ENCODE peak calls at places on chromosomes 1 and 21, in five cellular contexts. I, F, D, M and Y are unnamed samples.
A peak's percentile ranks its signal among the peaks of the same experiment; 100 is the strongest.

GRCh38 chr1:20551945-20552727 is at the start of gene FAM43B:
- DNase-seq in D (no peak), F (peak; percentile 86), M (peak; percentile 27), I (no peak), Y (no peak)

GRCh38 chr1:170339565-170339964 is 192.4 kb upstream of the GORAB start:
- DNase-seq in F (no peak), M (no peak), D (no peak), I (no peak), Y (no peak)

GRCh38 chr1:30758785-30759380 is 1.3 kb upstream of the LAPTM5 start:
- DNase-seq in I (no peak), M (no peak), F (no peak), D (peak; percentile 11), Y (no peak)

GRCh38 chr1:63915121-63915520 is 141.3 kb downstream of the ROR1 start:
- DNase-seq in D (no peak), M (no peak), F (no peak), I (no peak), Y (no peak)

GRCh38 chr1:23366146-23366545 is 3.5 kb downstream of the ZNF436 start:
- DNase-seq in D (no peak), M (no peak), I (no peak), F (no peak), Y (no peak)

GRCh38 chr21:41583274-41583790 is 75.4 kb upstream of the TMPRSS2 start:
- DNase-seq in M (no peak), I (no peak), F (no peak), D (no peak), Y (no peak)

GRCh38 chr1:245837741-245838140 is 669.3 kb downstream of the SMYD3 start:
- DNase-seq in I (no peak), M (no peak), F (no peak), D (no peak), Y (no peak)

GRCh38 chr21:27397578-27397977 is 430.7 kb upstream of the ADAMTS5 start:
- DNase-seq in I (no peak), D (no peak), M (no peak), F (no peak), Y (no peak)

GRCh38 chr1:26225033-26225831 is 8.8 kb upstream of the CEP85 start:
- DNase-seq in F (peak; percentile 85), M (peak; percentile 24), D (no peak), I (peak; percentile 23), Y (peak; percentile 12)

GRCh38 chr1:167797005-167797404 is 75.2 kb downstream of the MPZL1 start:
- DNase-seq in D (no peak), M (peak; percentile 85), F (peak; percentile 81), I (no peak), Y (no peak)

GRCh38 chr1:223216074-223216473 is 73.0 kb upstream of the TLR5 start:
- DNase-seq in F (peak; percentile 60), M (no peak), I (no peak), D (no peak), Y (no peak)

GRCh38 chr1:65793359-65793732 is 651 bp downstream of the PDE4B start:
- DNase-seq in D (peak; percentile 39), M (no peak), I (no peak), F (no peak), Y (no peak)

GRCh38 chr1:230515451-230516145 is 89.5 kb upstream of the PGBD5 start:
- DNase-seq in M (no peak), F (no peak), I (no peak), D (no peak), Y (no peak)

GRCh38 chr1:172135076-172135672 is 285.3 kb upstream of the C1orf105 start:
- DNase-seq in I (no peak), M (no peak), D (peak; percentile 3), F (no peak), Y (no peak)

GRCh38 chr21:42063578-42064521 is 7.3 kb upstream of the UMODL1 start:
- DNase-seq in D (peak; percentile 5), M (no peak), I (peak; percentile 26), F (no peak), Y (peak; percentile 12)

GRCh38 chr1:28510350-28511223 is 4.7 kb downstream of the RCC1 start:
- DNase-seq in F (no peak), I (no peak), M (no peak), D (peak; percentile 10), Y (no peak)

GRCh38 chr1:112731451-112731850 is 16.3 kb upstream of the PPM1J start:
- DNase-seq in M (no peak), D (no peak), I (no peak), F (no peak), Y (no peak)

GRCh38 chr1:41622859-41623732 is 138.6 kb upstream of the EDN2 start:
- DNase-seq in F (no peak), M (no peak), D (no peak), I (no peak), Y (no peak)

GRCh38 chr1:117013310-117013850 is 11.8 kb downstream of the CD101 start:
- DNase-seq in F (no peak), I (no peak), D (no peak), M (no peak), Y (no peak)

GRCh38 chr1:172561252-172561651 is 28.3 kb downstream of the SUCO start:
- DNase-seq in I (no peak), F (no peak), M (no peak), D (no peak), Y (no peak)

GRCh38 chr1:159892944-159893343 is 7.0 kb downstream of the CFAP45 start:
- DNase-seq in I (no peak), D (peak; percentile 13), M (no peak), F (no peak), Y (no peak)

GRCh38 chr1:91693542-91693941 is 192.4 kb downstream of the TGFBR3 start:
- DNase-seq in M (no peak), F (no peak), I (no peak), D (no peak), Y (no peak)

GRCh38 chr1:1419812-1420653 is 1.0 kb downstream of the ANKRD65 start:
- DNase-seq in M (no peak), I (no peak), F (no peak), D (peak; percentile 13), Y (no peak)

GRCh38 chr1:57464756-57465155 is 40.9 kb upstream of the DAB1 start:
- DNase-seq in F (no peak), M (no peak), D (peak; percentile 7), I (no peak), Y (no peak)

GRCh38 chr1:59008599-59009347 is 224.9 kb upstream of the JUN start:
- DNase-seq in I (no peak), M (no peak), D (no peak), F (no peak), Y (no peak)

GRCh38 chr1:171173069-171173468 is 12.0 kb upstream of the FMO2 start:
- DNase-seq in F (no peak), I (no peak), D (no peak), M (no peak), Y (no peak)

GRCh38 chr1:154420172-154420571 is 15.0 kb downstream of the IL6R start:
- DNase-seq in M (peak; percentile 93), F (peak; percentile 92), D (no peak), I (peak; percentile 32), Y (no peak)

GRCh38 chr21:17585875-17586450 is 26.7 kb downstream of the BTG3 start:
- DNase-seq in M (no peak), F (no peak), D (peak; percentile 58), I (no peak), Y (no peak)

GRCh38 chr21:42830456-42831455 is 48.6 kb downstream of the WDR4 start:
- DNase-seq in D (no peak), M (no peak), F (no peak), I (no peak), Y (no peak)

GRCh38 chr1:205528887-205529825 is 24.7 kb downstream of the CDK18 start:
- DNase-seq in M (peak; percentile 70), F (peak; percentile 89), I (peak; percentile 76), D (peak; percentile 57), Y (peak; percentile 82)

GRCh38 chr21:34886554-34887385 is 162.3 kb downstream of the RUNX1 start:
- DNase-seq in F (peak; percentile 81), I (no peak), M (no peak), D (no peak), Y (no peak)

GRCh38 chr1:19323987-19324664 is 12.0 kb downstream of the SLC66A1 start:
- DNase-seq in D (no peak), M (no peak), I (no peak), F (no peak), Y (no peak)

GRCh38 chr21:34078915-34079314 is 5.5 kb downstream of the MRPS6 start:
- DNase-seq in I (no peak), F (no peak), M (no peak), D (no peak), Y (no peak)

GRCh38 chr1:205669341-205670142 is 10.8 kb downstream of the SLC45A3 start:
- DNase-seq in M (no peak), D (no peak), F (no peak), I (no peak), Y (no peak)

GRCh38 chr1:184813528-184814089 is 59.0 kb upstream of the EDEM3 start:
- DNase-seq in M (no peak), F (no peak), D (peak; percentile 22), I (no peak), Y (no peak)

GRCh38 chr1:94299627-94300552 is 62.5 kb upstream of the ARHGAP29 start:
- DNase-seq in M (no peak), D (no peak), F (no peak), I (no peak), Y (no peak)

GRCh38 chr1:67465371-67465770 is 35.2 kb upstream of the SERBP1 start:
- DNase-seq in I (no peak), F (no peak), D (no peak), M (no peak), Y (no peak)

GRCh38 chr1:46300673-46301405 is 2.6 kb downstream of the LRRC41 start:
- DNase-seq in I (no peak), M (no peak), F (no peak), D (no peak), Y (no peak)

GRCh38 chr1:25550155-25550506 is 6.7 kb downstream of the LDLRAP1 start:
- DNase-seq in I (no peak), M (no peak), F (no peak), D (no peak), Y (no peak)

GRCh38 chr1:212035835-212036605 is 472 bp downstream of the DTL start:
- DNase-seq in I (no peak), D (no peak), M (no peak), F (no peak), Y (no peak)